ENCODE peak calls at places on chromosomes 2 and 18, in six cellular contexts. Z is endothelial cell; N is HCT116; F is astrocyte of the cerebellum; G is CD8-positive, alpha-beta T cell; Q is IMR-90. U is an unnamed sample.

GRCh38 chr2:121297217-121297830 is 12.3 kb upstream of the TFCP2L1 start:
- DNase-seq in Z (peak), N (peak), F (no peak), G (no peak), Q (peak), U (no peak)

GRCh38 chr2:184316911-184317310 is 281.4 kb upstream of the ZNF804A start:
- DNase-seq in Z (no peak), N (no peak), F (no peak), G (no peak), Q (no peak), U (no peak)

GRCh38 chr2:189798312-189799029 is 14.2 kb downstream of the PMS1 start:
- DNase-seq in Z (no peak), N (peak), F (peak), G (no peak), Q (peak), U (no peak)

GRCh38 chr2:217795706-217796465 is 206.9 kb downstream of the TNS1 start:
- DNase-seq in Z (no peak), N (no peak), F (no peak), G (no peak), Q (no peak), U (no peak)

GRCh38 chr2:238810321-238810720 is 37.6 kb upstream of the TWIST2 start:
- DNase-seq in Z (no peak), N (no peak), F (no peak), G (no peak), Q (no peak), U (no peak)

GRCh38 chr2:43169091-43169936 is 57.1 kb downstream of the ZFP36L2 start:
- DNase-seq in Z (no peak), N (no peak), F (no peak), G (peak), Q (no peak), U (no peak)

GRCh38 chr2:134154269-134154668 is 99.6 kb upstream of the MGAT5 start:
- DNase-seq in Z (no peak), N (no peak), F (no peak), G (no peak), Q (no peak), U (no peak)

GRCh38 chr2:27959496-27959895 is 69.0 kb downstream of the BABAM2 start:
- DNase-seq in Z (no peak), N (no peak), F (no peak), G (no peak), Q (peak), U (no peak)

GRCh38 chr18:43772907-43773306 is 495.6 kb upstream of the SYT4 start:
- DNase-seq in Z (no peak), N (no peak), F (no peak), G (no peak), Q (no peak), U (no peak)

GRCh38 chr2:6557737-6558136 is 308.0 kb downstream of the CMPK2 start:
- DNase-seq in Z (no peak), N (no peak), F (no peak), G (no peak), Q (no peak), U (no peak)

GRCh38 chr2:10968176-10968575 is 56.4 kb downstream of the KCNF1 start:
- DNase-seq in Z (no peak), N (no peak), F (no peak), G (no peak), Q (no peak), U (no peak)

GRCh38 chr18:3250237-3251107 is 2.9 kb downstream of the MYL12A start:
- DNase-seq in Z (no peak), N (no peak), F (no peak), G (no peak), Q (peak), U (no peak)

GRCh38 chr18:79401494-79402208 is 5.9 kb downstream of the NFATC1 start:
- DNase-seq in Z (no peak), N (no peak), F (no peak), G (no peak), Q (no peak), U (no peak)

GRCh38 chr2:198471291-198471690 is 666.9 kb downstream of the PLCL1 start:
- DNase-seq in Z (no peak), N (no peak), F (no peak), G (no peak), Q (no peak), U (no peak)

DNA sequence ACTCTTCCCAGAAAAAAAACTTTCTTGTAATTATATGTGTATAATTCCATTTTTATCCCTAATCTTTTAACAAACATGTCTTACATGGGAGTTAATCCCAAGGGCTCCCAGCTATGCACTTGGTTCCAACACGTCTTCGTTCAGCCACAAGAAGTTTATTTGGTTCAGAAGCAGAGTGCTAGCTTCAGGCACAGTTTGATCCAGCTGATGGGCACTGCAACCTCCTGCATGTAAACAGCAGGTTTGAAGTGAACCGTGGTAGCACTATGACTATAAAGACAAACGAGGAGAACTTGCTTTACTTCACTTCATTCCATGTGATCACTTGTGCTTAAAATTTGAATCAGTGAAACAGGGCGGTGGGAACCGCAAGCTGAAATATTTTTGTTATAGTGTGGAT is 7.0 kb upstream of the RNASEH1 start:
- DNase-seq in Z (no peak), N (no peak), F (no peak), G (no peak), Q (no peak), U (no peak)
- TF ChIP-seq CTCF in Z (no peak), N (no peak), F (no peak), G (no peak), Q (no peak), U (no peak)

GRCh38 chr2:26687785-26688184 is 4.7 kb upstream of the KCNK3 start:
- DNase-seq in Z (no peak), N (no peak), F (no peak), G (no peak), Q (no peak), U (no peak)
- TF ChIP-seq CTCF in Z (no peak), N (no peak), F (no peak), G (no peak), Q (no peak), U (no peak)

GRCh38 chr2:74264281-74264680 is 65.9 kb downstream of the MTHFD2 start:
- DNase-seq in Z (no peak), N (no peak), F (no peak), G (no peak), Q (no peak), U (no peak)

GRCh38 chr2:74261204-74261864 is 62.9 kb downstream of the MTHFD2 start:
- DNase-seq in Z (peak), N (peak), F (no peak), G (no peak), Q (no peak), U (no peak)

GRCh38 chr2:74269667-74270066 is 71.3 kb downstream of the MTHFD2 start:
- DNase-seq in Z (no peak), N (no peak), F (no peak), G (no peak), Q (no peak), U (no peak)

GRCh38 chr2:74262681-74263080 is 64.3 kb downstream of the MTHFD2 start:
- DNase-seq in Z (no peak), N (no peak), F (no peak), G (no peak), Q (no peak), U (no peak)

GRCh38 chr2:74267068-74267467 is 68.7 kb downstream of the MTHFD2 start:
- DNase-seq in Z (no peak), N (peak), F (no peak), G (peak), Q (no peak), U (peak)
- TF ChIP-seq CTCF in Z (no peak), N (peak), F (no peak), G (peak), Q (no peak), U (peak)

GRCh38 chr2:150548527-150548926 is 61.1 kb upstream of the RND3 start:
- DNase-seq in Z (no peak), N (peak), F (no peak), G (no peak), Q (peak), U (no peak)
- TF ChIP-seq CTCF in Z (no peak), N (peak), F (peak), G (no peak), Q (peak), U (peak)

GRCh38 chr2:177983183-177983788 is 89.3 kb downstream of the PDE11A start:
- DNase-seq in Z (peak), N (peak), F (peak), G (no peak), Q (peak), U (no peak)
- TF ChIP-seq CTCF in Z (peak), N (peak), F (peak), G (peak), Q (peak), U (peak)

DNA sequence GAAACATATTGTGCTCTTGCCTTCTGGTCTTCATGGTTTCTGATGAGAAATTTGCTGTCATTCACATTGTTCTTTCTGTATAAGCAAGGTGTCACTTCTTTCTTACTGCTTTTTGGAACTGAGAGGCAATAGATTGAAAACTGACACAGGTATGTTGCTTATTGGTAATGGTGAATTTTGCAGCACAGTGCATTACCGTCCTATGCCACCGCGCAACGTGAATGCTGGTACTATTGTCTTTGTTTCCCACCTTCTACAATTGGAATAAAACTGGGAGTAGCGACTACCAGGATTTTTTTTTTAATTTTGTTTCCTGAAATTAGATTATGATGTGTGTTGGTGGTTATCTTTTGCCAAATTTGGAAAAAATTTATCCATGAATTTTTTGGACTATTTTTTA is 11.4 kb downstream of the XIRP2 start:
- DNase-seq in Z (no peak), N (no peak), F (no peak), G (no peak), Q (no peak), U (no peak)
- TF ChIP-seq CTCF in Z (peak), N (no peak), F (no peak), G (no peak), Q (no peak), U (peak)

U was measured in epithelial cell of proximal tubule.